ENCODE peak calls at places on chromosomes 6 and 20, in four cellular contexts. K is CD4-positive, CD25-positive, alpha-beta regulatory T cell; C is LoVo; F is Peyer's patch. H is an unnamed sample.

GRCh38 chr6:34243901-34244884 is 4.6 kb downstream of the SMIM29 start:
- DNase-seq in K (no peak), C (peak), F (peak), H (peak)

GRCh38 chr6:53579338-53579737 is 34.4 kb upstream of the GCLC start:
- DNase-seq in K (no peak), C (no peak), F (no peak), H (no peak)

GRCh38 chr20:19757487-19757972 is 528 bp upstream of the RIN2 start:
- DNase-seq in K (no peak), C (peak), F (peak), H (peak)

GRCh38 chr6:32111424-32112066 is 2.4 kb upstream of the TNXB start:
- DNase-seq in K (no peak), C (no peak), F (no peak), H (no peak)

GRCh38 chr6:83462524-83462923 is 31.7 kb upstream of the ME1 start:
- DNase-seq in K (no peak), C (peak), F (no peak), H (no peak)

GRCh38 chr6:31375699-31376098 is 18.7 kb upstream of the HLA-B start:
- DNase-seq in K (no peak), C (no peak), F (no peak), H (no peak)

GRCh38 chr6:154606457-154606856 is 96.0 kb upstream of the CNKSR3 start:
- DNase-seq in K (peak), C (no peak), F (no peak), H (no peak)

GRCh38 chr20:7912551-7912950 is 27.7 kb downstream of the HAO1 start:
- DNase-seq in K (no peak), C (no peak), F (no peak), H (no peak)

GRCh38 chr6:161481786-161482516 is 208.1 kb upstream of the AGPAT4 start:
- DNase-seq in K (no peak), C (no peak), F (no peak), H (no peak)

GRCh38 chr6:46549155-46549554 is 57.9 kb upstream of the RCAN2 start:
- DNase-seq in K (no peak), C (no peak), F (no peak), H (no peak)

GRCh38 chr6:143264291-143264834 is 186.1 kb downstream of the ADAT2 start:
- DNase-seq in K (no peak), C (no peak), F (no peak), H (no peak)

GRCh38 chr6:163793584-163793983 is 379.1 kb downstream of the QKI start:
- DNase-seq in K (no peak), C (peak), F (no peak), H (no peak)

GRCh38 chr6:164927288-164928040 is 381.9 kb downstream of the C6orf118 start:
- DNase-seq in K (peak), C (peak), F (peak), H (peak)

GRCh38 chr20:51346686-51347485 is 195.6 kb downstream of the NFATC2 start:
- DNase-seq in K (no peak), C (no peak), F (no peak), H (peak)

GRCh38 chr6:82331031-82331773 is 32.4 kb upstream of the TPBG start:
- DNase-seq in K (no peak), C (peak), F (no peak), H (peak)

GRCh38 chr20:21615617-21616080 is 89.8 kb upstream of the PAX1 start:
- DNase-seq in K (no peak), C (peak), F (peak), H (peak)

GRCh38 chr6:165556116-165556843 is 106.8 kb downstream of the PDE10A start:
- DNase-seq in K (no peak), C (peak), F (no peak), H (no peak)

GRCh38 chr6:33740204-33740608 is 6.5 kb downstream of the IP6K3 start:
- DNase-seq in K (no peak), C (no peak), F (no peak), H (no peak)

GRCh38 chr20:5401277-5401676 is 84.5 kb upstream of the PROKR2 start:
- DNase-seq in K (no peak), C (no peak), F (no peak), H (no peak)

GRCh38 chr6:4608361-4609115 is 167.7 kb upstream of the CDYL start:
- DNase-seq in K (no peak), C (no peak), F (no peak), H (no peak)

GRCh38 chr20:64165866-64166600 is 1.8 kb downstream of the MYT1 start:
- DNase-seq in K (no peak), C (no peak), F (no peak), H (no peak)

GRCh38 chr20:22757424-22758189 is 173.2 kb upstream of the FOXA2 start:
- DNase-seq in K (no peak), C (no peak), F (no peak), H (no peak)

GRCh38 chr6:66183982-66184555 is 477.0 kb upstream of the EYS start:
- DNase-seq in K (no peak), C (no peak), F (no peak), H (no peak)

GRCh38 chr20:62030834-62031434 is 34.7 kb downstream of the TAF4 start:
- DNase-seq in K (no peak), C (no peak), F (peak), H (no peak)

GRCh38 chr20:19986419-19986818 is 30.7 kb upstream of the NAA20 start:
- DNase-seq in K (no peak), C (no peak), F (no peak), H (peak)

GRCh38 chr6:115783402-115784061 is 277.2 kb downstream of the FRK start:
- DNase-seq in K (no peak), C (no peak), F (no peak), H (no peak)

GRCh38 chr20:60693513-60694133 is 558.4 kb upstream of the CDH4 start:
- DNase-seq in K (no peak), C (no peak), F (no peak), H (no peak)

H was measured in A549.